ENCODE peak calls at places on chromosomes 4 and X, in nine cellular contexts. One of them, this sample, is unnamed.

GRCh38 chr4:63396269-63396668 is 1013.0 kb downstream of the TECRL start:
- DNase-seq in lower leg skin: no peak
- DNase-seq in pancreas: no peak
- DNase-seq in ovary: no peak
- DNase-seq in cardiac fibroblast: no peak
- DNase-seq in fibroblast of villous mesenchyme: no peak
- DNase-seq in tibial artery: no peak
- DNase-seq in sigmoid colon: no peak
- DNase-seq in spleen: peak; percentile 55
- DNase-seq in this sample: no peak

GRCh38 chr4:103105558-103106356 is 6.1 kb upstream of the BDH2 start:
- DNase-seq in sigmoid colon: no peak
- DNase-seq in cardiac fibroblast: no peak
- DNase-seq in tibial artery: no peak
- DNase-seq in fibroblast of villous mesenchyme: peak; percentile 3
- DNase-seq in lower leg skin: no peak
- DNase-seq in pancreas: no peak
- DNase-seq in spleen: no peak
- DNase-seq in ovary: no peak
- DNase-seq in this sample: peak; percentile 29

GRCh38 chr4:106369456-106370060 is 980 bp upstream of the GIMD1 start:
- DNase-seq in fibroblast of villous mesenchyme: peak; percentile 88
- DNase-seq in lower leg skin: no peak
- DNase-seq in ovary: no peak
- DNase-seq in sigmoid colon: no peak
- DNase-seq in tibial artery: no peak
- DNase-seq in pancreas: no peak
- DNase-seq in cardiac fibroblast: peak; percentile 83
- DNase-seq in spleen: no peak
- DNase-seq in this sample: peak; percentile 88

GRCh38 chr4:63063765-63064164 is 1345.5 kb downstream of the TECRL start:
- DNase-seq in ovary: no peak
- DNase-seq in sigmoid colon: no peak
- DNase-seq in spleen: no peak
- DNase-seq in tibial artery: no peak
- DNase-seq in cardiac fibroblast: no peak
- DNase-seq in fibroblast of villous mesenchyme: no peak
- DNase-seq in pancreas: no peak
- DNase-seq in lower leg skin: no peak
- DNase-seq in this sample: peak; percentile 8

GRCh38 chr4:89492476-89493110 is 185.0 kb upstream of the GPRIN3 start:
- DNase-seq in cardiac fibroblast: peak; percentile 84
- DNase-seq in sigmoid colon: no peak
- DNase-seq in tibial artery: no peak
- DNase-seq in pancreas: no peak
- DNase-seq in ovary: no peak
- DNase-seq in lower leg skin: no peak
- DNase-seq in fibroblast of villous mesenchyme: peak; percentile 93
- DNase-seq in spleen: no peak
- DNase-seq in this sample: peak; percentile 84

GRCh38 chrX:50881028-50881427 is 29.5 kb upstream of the BMP15 start:
- DNase-seq in pancreas: no peak
- DNase-seq in ovary: no peak
- DNase-seq in spleen: no peak
- DNase-seq in lower leg skin: no peak
- DNase-seq in cardiac fibroblast: no peak
- DNase-seq in sigmoid colon: no peak
- DNase-seq in tibial artery: no peak
- DNase-seq in fibroblast of villous mesenchyme: no peak
- DNase-seq in this sample: no peak

GRCh38 chrX:152343306-152343705 is 107.8 kb downstream of the GABRA3 start:
- DNase-seq in lower leg skin: no peak
- DNase-seq in cardiac fibroblast: no peak
- DNase-seq in tibial artery: no peak
- DNase-seq in spleen: no peak
- DNase-seq in ovary: no peak
- DNase-seq in pancreas: no peak
- DNase-seq in fibroblast of villous mesenchyme: no peak
- DNase-seq in sigmoid colon: no peak
- DNase-seq in this sample: no peak

GRCh38 chr4:43132010-43132582 is 239.6 kb downstream of the GRXCR1 start:
- DNase-seq in pancreas: peak; percentile 50
- DNase-seq in tibial artery: no peak
- DNase-seq in spleen: peak; percentile 76
- DNase-seq in ovary: peak; percentile 64
- DNase-seq in cardiac fibroblast: peak; percentile 73
- DNase-seq in lower leg skin: no peak
- DNase-seq in sigmoid colon: no peak
- DNase-seq in fibroblast of villous mesenchyme: peak; percentile 79
- DNase-seq in this sample: peak; percentile 77

GRCh38 chr4:3443750-3444309 is 2.1 kb downstream of the HGFAC start:
- DNase-seq in spleen: no peak
- DNase-seq in pancreas: no peak
- DNase-seq in ovary: peak; percentile 23
- DNase-seq in fibroblast of villous mesenchyme: no peak
- DNase-seq in sigmoid colon: no peak
- DNase-seq in lower leg skin: no peak
- DNase-seq in cardiac fibroblast: no peak
- DNase-seq in tibial artery: no peak
- DNase-seq in this sample: no peak
- TF ChIP-seq CTCF in spleen: no peak
- TF ChIP-seq CTCF in pancreas: no peak
- TF ChIP-seq CTCF in ovary: no peak
- TF ChIP-seq CTCF in fibroblast of villous mesenchyme: no peak
- TF ChIP-seq CTCF in sigmoid colon: peak; percentile 23
- TF ChIP-seq CTCF in lower leg skin: no peak
- TF ChIP-seq CTCF in cardiac fibroblast: no peak
- TF ChIP-seq CTCF in tibial artery: no peak
- TF ChIP-seq CTCF in this sample: no peak

DNA sequence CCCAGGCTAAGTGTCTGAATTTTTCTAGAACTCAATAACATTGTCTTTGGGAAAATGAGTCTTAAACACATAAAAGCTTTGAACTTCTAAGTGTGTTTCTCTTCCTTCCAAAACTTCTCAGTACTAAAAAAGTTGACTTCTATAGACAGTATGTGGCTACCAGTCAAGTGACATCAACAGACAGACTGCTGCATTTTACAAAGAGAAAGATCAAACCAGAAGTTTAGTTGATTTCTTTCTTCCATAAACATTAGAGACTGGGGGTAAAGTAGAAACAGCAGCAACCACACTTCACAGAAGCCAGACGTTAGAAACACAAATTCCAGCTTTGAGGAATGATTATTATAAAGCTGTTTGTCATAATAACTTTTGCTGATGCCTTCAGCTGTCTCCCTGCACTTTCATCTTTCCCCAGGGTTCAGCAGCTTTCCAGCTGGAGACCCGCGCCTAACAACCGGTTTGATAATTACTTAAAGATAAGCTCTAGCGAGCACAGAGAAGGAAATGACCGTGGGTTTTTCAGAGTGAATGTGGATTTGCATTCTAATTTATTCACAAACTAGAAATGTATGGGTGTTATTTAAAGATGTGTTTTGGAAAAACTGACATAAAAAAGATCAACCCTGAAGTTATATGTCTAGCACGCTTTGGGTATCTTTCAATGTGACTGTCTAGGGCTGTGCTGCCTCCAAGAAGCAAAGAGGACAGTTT is 15.2 kb upstream of the ENAM start:
- DNase-seq in tibial artery: no peak
- DNase-seq in ovary: no peak
- DNase-seq in pancreas: no peak
- DNase-seq in sigmoid colon: no peak
- DNase-seq in cardiac fibroblast: no peak
- DNase-seq in lower leg skin: no peak
- DNase-seq in spleen: no peak
- DNase-seq in fibroblast of villous mesenchyme: no peak
- DNase-seq in this sample: no peak
- H3K4me3 ChIP-seq in tibial artery: peak overlapping the region; percentile 13
- H3K4me3 ChIP-seq in ovary: no peak overlapping the region
- H3K4me3 ChIP-seq in pancreas: no peak overlapping the region
- H3K4me3 ChIP-seq in sigmoid colon: peak overlapping the region; percentile 4
- H3K4me3 ChIP-seq in cardiac fibroblast: peak overlapping the region; percentile 22
- H3K4me3 ChIP-seq in lower leg skin: no peak overlapping the region
- H3K4me3 ChIP-seq in spleen: no peak overlapping the region
- H3K4me3 ChIP-seq in fibroblast of villous mesenchyme: no peak overlapping the region
- H3K4me3 ChIP-seq in this sample: no peak overlapping the region

GRCh38 chr4:9764155-9764696 is 17.2 kb upstream of the DRD5 start:
- DNase-seq in pancreas: no peak
- DNase-seq in ovary: no peak
- DNase-seq in fibroblast of villous mesenchyme: no peak
- DNase-seq in cardiac fibroblast: no peak
- DNase-seq in sigmoid colon: no peak
- DNase-seq in tibial artery: no peak
- DNase-seq in lower leg skin: no peak
- DNase-seq in spleen: no peak
- DNase-seq in this sample: no peak

GRCh38 chr4:9771069-9771468 is 10.4 kb upstream of the DRD5 start:
- DNase-seq in pancreas: no peak
- DNase-seq in tibial artery: no peak
- DNase-seq in fibroblast of villous mesenchyme: no peak
- DNase-seq in cardiac fibroblast: no peak
- DNase-seq in ovary: no peak
- DNase-seq in spleen: no peak
- DNase-seq in sigmoid colon: no peak
- DNase-seq in lower leg skin: no peak
- DNase-seq in this sample: no peak

GRCh38 chr4:9762823-9763475 is 18.5 kb upstream of the DRD5 start:
- DNase-seq in ovary: peak; percentile 52
- DNase-seq in spleen: no peak
- DNase-seq in sigmoid colon: no peak
- DNase-seq in pancreas: peak; percentile 44
- DNase-seq in cardiac fibroblast: peak; percentile 87
- DNase-seq in tibial artery: peak; percentile 60
- DNase-seq in fibroblast of villous mesenchyme: peak; percentile 39
- DNase-seq in lower leg skin: peak; percentile 60
- DNase-seq in this sample: peak; percentile 15

GRCh38 chr4:9765091-9765490 is 16.3 kb upstream of the DRD5 start:
- DNase-seq in pancreas: no peak
- DNase-seq in spleen: no peak
- DNase-seq in sigmoid colon: no peak
- DNase-seq in fibroblast of villous mesenchyme: no peak
- DNase-seq in cardiac fibroblast: peak; percentile 34
- DNase-seq in tibial artery: no peak
- DNase-seq in lower leg skin: no peak
- DNase-seq in ovary: no peak
- DNase-seq in this sample: no peak
- TF ChIP-seq CTCF in pancreas: no peak
- TF ChIP-seq CTCF in spleen: no peak
- TF ChIP-seq CTCF in sigmoid colon: peak; percentile 30
- TF ChIP-seq CTCF in fibroblast of villous mesenchyme: peak; percentile 8
- TF ChIP-seq CTCF in cardiac fibroblast: peak; percentile 52
- TF ChIP-seq CTCF in tibial artery: no peak
- TF ChIP-seq CTCF in lower leg skin: no peak
- TF ChIP-seq CTCF in ovary: no peak
- TF ChIP-seq CTCF in this sample: no peak

DNA sequence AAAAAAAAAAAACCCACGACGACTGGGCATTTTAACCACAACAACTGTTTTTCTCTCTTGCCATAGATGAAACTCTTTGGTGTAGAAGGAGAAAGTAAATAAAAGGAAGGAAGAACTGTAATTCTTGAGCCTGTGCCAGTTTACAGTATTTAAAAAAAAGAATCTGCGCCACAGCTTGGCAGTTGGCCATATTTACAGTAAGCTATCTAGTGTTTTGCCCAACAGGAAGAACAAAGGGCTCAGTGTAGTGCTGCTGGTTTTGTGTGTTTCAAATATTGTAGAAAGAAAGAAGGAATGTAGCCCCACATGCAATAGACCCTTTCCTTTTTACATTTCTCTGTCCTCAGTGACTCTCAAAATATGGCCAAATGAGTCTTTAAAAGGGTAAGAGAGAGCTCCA is 66.1 kb downstream of the NR3C2 start:
- DNase-seq in spleen: no peak
- DNase-seq in pancreas: peak; percentile 60
- DNase-seq in tibial artery: peak; percentile 34
- DNase-seq in cardiac fibroblast: peak; percentile 68
- DNase-seq in sigmoid colon: peak; percentile 75
- DNase-seq in ovary: peak; percentile 57
- DNase-seq in lower leg skin: peak; percentile 43
- DNase-seq in fibroblast of villous mesenchyme: peak; percentile 5
- DNase-seq in this sample: peak; percentile 67
- H3K4me3 ChIP-seq in spleen: peak overlapping the region; percentile 23
- H3K4me3 ChIP-seq in pancreas: peak overlapping the region; percentile 7
- H3K4me3 ChIP-seq in tibial artery: peak overlapping the region; percentile 34
- H3K4me3 ChIP-seq in cardiac fibroblast: peak overlapping the region; percentile 19
- H3K4me3 ChIP-seq in sigmoid colon: peak overlapping the region; percentile 38
- H3K4me3 ChIP-seq in ovary: no peak overlapping the region
- H3K4me3 ChIP-seq in lower leg skin: no peak overlapping the region
- H3K4me3 ChIP-seq in fibroblast of villous mesenchyme: no peak overlapping the region
- H3K4me3 ChIP-seq in this sample: no peak overlapping the region

GRCh38 chr4:118012142-118012541 is 22.1 kb upstream of the NDST3 start:
- DNase-seq in pancreas: no peak
- DNase-seq in cardiac fibroblast: no peak
- DNase-seq in spleen: no peak
- DNase-seq in fibroblast of villous mesenchyme: no peak
- DNase-seq in lower leg skin: no peak
- DNase-seq in ovary: no peak
- DNase-seq in tibial artery: no peak
- DNase-seq in sigmoid colon: no peak
- DNase-seq in this sample: peak; percentile 1
- TF ChIP-seq CTCF in pancreas: no peak
- TF ChIP-seq CTCF in cardiac fibroblast: peak; percentile 16
- TF ChIP-seq CTCF in spleen: no peak
- TF ChIP-seq CTCF in fibroblast of villous mesenchyme: no peak
- TF ChIP-seq CTCF in lower leg skin: no peak
- TF ChIP-seq CTCF in ovary: no peak
- TF ChIP-seq CTCF in tibial artery: no peak
- TF ChIP-seq CTCF in sigmoid colon: no peak
- TF ChIP-seq CTCF in this sample: peak; percentile 21

DNA sequence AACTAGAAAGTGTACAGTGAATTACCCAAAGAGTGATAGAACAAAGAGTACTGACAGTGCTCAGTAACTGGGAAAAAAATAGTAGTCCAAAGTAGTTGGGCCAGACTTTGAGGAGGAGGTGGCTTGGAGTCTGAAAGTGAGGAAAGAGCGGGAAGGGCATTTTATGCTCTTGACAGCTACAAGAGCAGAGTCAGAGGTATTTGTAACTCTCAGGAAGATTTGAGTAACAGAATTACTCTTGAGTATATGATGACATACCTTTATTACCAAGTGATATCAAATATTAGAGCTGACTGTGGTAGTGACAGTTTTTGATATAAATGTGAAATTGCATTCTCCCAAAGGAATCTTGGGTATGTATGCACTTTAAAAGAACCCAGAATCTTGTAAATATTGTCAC is 2.2 kb downstream of the SLAIN2 start:
- DNase-seq in spleen: no peak
- DNase-seq in ovary: no peak
- DNase-seq in pancreas: no peak
- DNase-seq in fibroblast of villous mesenchyme: peak; percentile 45
- DNase-seq in lower leg skin: no peak
- DNase-seq in tibial artery: no peak
- DNase-seq in sigmoid colon: no peak
- DNase-seq in cardiac fibroblast: peak; percentile 42
- DNase-seq in this sample: no peak
- H3K4me3 ChIP-seq in spleen: no peak overlapping the region
- H3K4me3 ChIP-seq in ovary: no peak overlapping the region
- H3K4me3 ChIP-seq in pancreas: no peak overlapping the region
- H3K4me3 ChIP-seq in fibroblast of villous mesenchyme: peak overlapping the region; percentile 99
- H3K4me3 ChIP-seq in lower leg skin: no peak overlapping the region
- H3K4me3 ChIP-seq in tibial artery: peak overlapping the region; percentile 99
- H3K4me3 ChIP-seq in sigmoid colon: peak overlapping the region; percentile 80
- H3K4me3 ChIP-seq in cardiac fibroblast: peak overlapping the region; percentile 91
- H3K4me3 ChIP-seq in this sample: peak overlapping the region; percentile 94

This sample was measured in astrocyte of the spinal cord.